ENCODE peak calls at places on chromosome 15, in eight cellular contexts. One of them, this sample, is unnamed.

GRCh38 chr15:30991301-30992072 is at the start of gene MTMR10:
- DNase-seq in omental fat pad: no peak
- DNase-seq in HTR-8/SVneo: peak; percentile 73
- DNase-seq in activated CD4-positive, alpha-beta memory T cell treated with anti-CD3 and anti-CD28 coated beads, Interleukin-2, amount 10 ng/mL, durations not matched to agents 7 days and 5 days: peak; percentile 81
- DNase-seq in glutamatergic neuron: peak; percentile 79
- DNase-seq in T-helper 17 cell: peak; percentile 67
- DNase-seq in pons: peak; percentile 59
- DNase-seq in T47D: peak; percentile 91
- DNase-seq in this sample: peak; percentile 57

GRCh38 chr15:88076246-88076645 is 180.3 kb downstream of the NTRK3 start:
- DNase-seq in HTR-8/SVneo: no peak
- DNase-seq in activated CD4-positive, alpha-beta memory T cell treated with anti-CD3 and anti-CD28 coated beads, Interleukin-2, amount 10 ng/mL, durations not matched to agents 7 days and 5 days: no peak
- DNase-seq in pons: no peak
- DNase-seq in glutamatergic neuron: no peak
- DNase-seq in T47D: no peak
- DNase-seq in omental fat pad: no peak
- DNase-seq in T-helper 17 cell: no peak
- DNase-seq in this sample: no peak

GRCh38 chr15:74233373-74233772 is 2.8 kb upstream of the CCDC33 start:
- DNase-seq in glutamatergic neuron: no peak
- DNase-seq in omental fat pad: no peak
- DNase-seq in pons: no peak
- DNase-seq in T-helper 17 cell: no peak
- DNase-seq in activated CD4-positive, alpha-beta memory T cell treated with anti-CD3 and anti-CD28 coated beads, Interleukin-2, amount 10 ng/mL, durations not matched to agents 7 days and 5 days: no peak
- DNase-seq in HTR-8/SVneo: no peak
- DNase-seq in T47D: no peak
- DNase-seq in this sample: no peak

GRCh38 chr15:40044717-40045571 is 6.0 kb upstream of the SRP14 start:
- DNase-seq in HTR-8/SVneo: peak; percentile 81
- DNase-seq in T47D: peak; percentile 83
- DNase-seq in pons: peak; percentile 82
- DNase-seq in omental fat pad: peak; percentile 80
- DNase-seq in T-helper 17 cell: peak; percentile 71
- DNase-seq in activated CD4-positive, alpha-beta memory T cell treated with anti-CD3 and anti-CD28 coated beads, Interleukin-2, amount 10 ng/mL, durations not matched to agents 7 days and 5 days: peak; percentile 88
- DNase-seq in glutamatergic neuron: peak; percentile 88
- DNase-seq in this sample: peak; percentile 61

GRCh38 chr15:37125143-37125542 is 24.8 kb upstream of the MEIS2 start:
- DNase-seq in HTR-8/SVneo: no peak
- DNase-seq in omental fat pad: no peak
- DNase-seq in glutamatergic neuron: no peak
- DNase-seq in pons: no peak
- DNase-seq in T47D: no peak
- DNase-seq in T-helper 17 cell: no peak
- DNase-seq in activated CD4-positive, alpha-beta memory T cell treated with anti-CD3 and anti-CD28 coated beads, Interleukin-2, amount 10 ng/mL, durations not matched to agents 7 days and 5 days: no peak
- DNase-seq in this sample: no peak

GRCh38 chr15:34987623-34987981 is 485 bp downstream of the ZNF770 start:
- DNase-seq in glutamatergic neuron: peak; percentile 17
- DNase-seq in T-helper 17 cell: no peak
- DNase-seq in omental fat pad: no peak
- DNase-seq in activated CD4-positive, alpha-beta memory T cell treated with anti-CD3 and anti-CD28 coated beads, Interleukin-2, amount 10 ng/mL, durations not matched to agents 7 days and 5 days: no peak
- DNase-seq in T47D: no peak
- DNase-seq in HTR-8/SVneo: no peak
- DNase-seq in pons: no peak
- DNase-seq in this sample: no peak

GRCh38 chr15:57772223-57772957 is 65.9 kb downstream of the POLR2M start:
- DNase-seq in omental fat pad: no peak
- DNase-seq in HTR-8/SVneo: no peak
- DNase-seq in pons: no peak
- DNase-seq in T-helper 17 cell: no peak
- DNase-seq in T47D: no peak
- DNase-seq in glutamatergic neuron: no peak
- DNase-seq in activated CD4-positive, alpha-beta memory T cell treated with anti-CD3 and anti-CD28 coated beads, Interleukin-2, amount 10 ng/mL, durations not matched to agents 7 days and 5 days: no peak
- DNase-seq in this sample: no peak

GRCh38 chr15:25830844-25831443 is 32.2 kb downstream of the ATP10A start:
- DNase-seq in T-helper 17 cell: no peak
- DNase-seq in HTR-8/SVneo: no peak
- DNase-seq in activated CD4-positive, alpha-beta memory T cell treated with anti-CD3 and anti-CD28 coated beads, Interleukin-2, amount 10 ng/mL, durations not matched to agents 7 days and 5 days: no peak
- DNase-seq in pons: no peak
- DNase-seq in T47D: no peak
- DNase-seq in glutamatergic neuron: no peak
- DNase-seq in omental fat pad: no peak
- DNase-seq in this sample: no peak

GRCh38 chr15:91896656-91897055 is 43.1 kb downstream of the SLCO3A1 start:
- DNase-seq in T47D: no peak
- DNase-seq in glutamatergic neuron: no peak
- DNase-seq in activated CD4-positive, alpha-beta memory T cell treated with anti-CD3 and anti-CD28 coated beads, Interleukin-2, amount 10 ng/mL, durations not matched to agents 7 days and 5 days: no peak
- DNase-seq in HTR-8/SVneo: no peak
- DNase-seq in omental fat pad: no peak
- DNase-seq in pons: no peak
- DNase-seq in T-helper 17 cell: no peak
- DNase-seq in this sample: no peak

GRCh38 chr15:97929456-97930229 is 30.9 kb upstream of the ARRDC4 start:
- DNase-seq in T-helper 17 cell: no peak
- DNase-seq in HTR-8/SVneo: no peak
- DNase-seq in T47D: no peak
- DNase-seq in activated CD4-positive, alpha-beta memory T cell treated with anti-CD3 and anti-CD28 coated beads, Interleukin-2, amount 10 ng/mL, durations not matched to agents 7 days and 5 days: no peak
- DNase-seq in pons: no peak
- DNase-seq in glutamatergic neuron: no peak
- DNase-seq in omental fat pad: no peak
- DNase-seq in this sample: no peak

GRCh38 chr15:79595271-79595670 is 163.1 kb downstream of the MINAR1 start:
- DNase-seq in T-helper 17 cell: no peak
- DNase-seq in HTR-8/SVneo: no peak
- DNase-seq in T47D: no peak
- DNase-seq in omental fat pad: no peak
- DNase-seq in activated CD4-positive, alpha-beta memory T cell treated with anti-CD3 and anti-CD28 coated beads, Interleukin-2, amount 10 ng/mL, durations not matched to agents 7 days and 5 days: no peak
- DNase-seq in glutamatergic neuron: peak; percentile 52
- DNase-seq in pons: no peak
- DNase-seq in this sample: no peak

GRCh38 chr15:48634934-48635333 is 10.6 kb downstream of the FBN1 start:
- DNase-seq in pons: no peak
- DNase-seq in T47D: no peak
- DNase-seq in glutamatergic neuron: no peak
- DNase-seq in HTR-8/SVneo: no peak
- DNase-seq in activated CD4-positive, alpha-beta memory T cell treated with anti-CD3 and anti-CD28 coated beads, Interleukin-2, amount 10 ng/mL, durations not matched to agents 7 days and 5 days: no peak
- DNase-seq in T-helper 17 cell: no peak
- DNase-seq in omental fat pad: no peak
- DNase-seq in this sample: no peak